ENCODE peak calls at places on chromosomes 13 and 19, in seven cellular contexts. S, B, X, G, I, H and Z are unnamed samples.
A peak's percentile ranks its signal among the peaks of the same experiment; 100 is the strongest.

GRCh38 chr19:45947926-45948325 is 25.7 kb downstream of the NOVA2 start:
- DNase-seq in H (no peak), I (no peak), X (no peak), B (peak; percentile 36), S (no peak), G (no peak), Z (no peak)

GRCh38 chr13:24741016-24741662 is 22.8 kb upstream of the RNF17 start:
- DNase-seq in G (no peak), H (no peak), I (no peak), B (no peak), X (no peak), S (peak; percentile 57), Z (peak; percentile 56)

GRCh38 chr19:6376512-6377193 is 920 bp upstream of the PSPN start:
- DNase-seq in I (no peak), B (no peak), G (no peak), X (no peak), H (no peak), S (no peak), Z (no peak)

GRCh38 chr13:41459754-41460111 is 2.4 kb downstream of the RGCC start:
- DNase-seq in I (no peak), S (no peak), H (no peak), X (no peak), G (no peak), B (no peak), Z (no peak)

GRCh38 chr19:40466219-40467006 is at the start of gene SPTBN4:
- DNase-seq in G (peak; percentile 88), I (peak; percentile 49), H (no peak), X (no peak), S (peak; percentile 33), B (no peak), Z (no peak)

GRCh38 chr13:98576215-98576945 is 527 bp downstream of the STK24 start:
- DNase-seq in H (no peak), B (no peak), I (no peak), G (no peak), X (peak; percentile 29), S (no peak), Z (peak; percentile 46)

GRCh38 chr19:44587863-44588752 is 25.3 kb upstream of the IGSF23 start:
- DNase-seq in B (peak; percentile 96), I (no peak), S (no peak), X (no peak), G (peak; percentile 91), H (peak; percentile 92), Z (peak; percentile 49)

GRCh38 chr13:37406031-37406430 is 192.5 kb downstream of the POSTN start:
- DNase-seq in S (no peak), H (no peak), I (no peak), B (no peak), X (no peak), G (no peak), Z (no peak)

GRCh38 chr19:45842198-45842597 is 20.7 kb downstream of the SYMPK start:
- DNase-seq in B (no peak), I (no peak), X (no peak), S (no peak), G (no peak), H (no peak), Z (no peak)

GRCh38 chr13:97003071-97003470 is 8.8 kb upstream of the OXGR1 start:
- DNase-seq in X (no peak), B (no peak), S (no peak), H (peak; percentile 23), I (no peak), G (peak; percentile 39), Z (no peak)

GRCh38 chr13:97615266-97615665 is 181.3 kb downstream of the RAP2A start:
- DNase-seq in G (no peak), I (no peak), B (no peak), X (no peak), H (no peak), S (no peak), Z (no peak)

GRCh38 chr19:7868671-7869452 is 5.3 kb downstream of the PRR36 start:
- DNase-seq in G (peak; percentile 97), S (peak; percentile 93), H (peak; percentile 68), X (peak; percentile 86), I (peak; percentile 97), B (peak; percentile 44), Z (peak; percentile 91)

GRCh38 chr13:111488466-111489132 is 168.2 kb downstream of the TEX29 start:
- DNase-seq in S (no peak), I (no peak), H (no peak), X (no peak), G (no peak), B (no peak), Z (no peak)

GRCh38 chr13:31053098-31053497 is 108.6 kb downstream of the HSPH1 start:
- DNase-seq in I (no peak), H (peak; percentile 42), X (no peak), G (no peak), S (no peak), B (peak; percentile 37), Z (no peak)

DNA sequence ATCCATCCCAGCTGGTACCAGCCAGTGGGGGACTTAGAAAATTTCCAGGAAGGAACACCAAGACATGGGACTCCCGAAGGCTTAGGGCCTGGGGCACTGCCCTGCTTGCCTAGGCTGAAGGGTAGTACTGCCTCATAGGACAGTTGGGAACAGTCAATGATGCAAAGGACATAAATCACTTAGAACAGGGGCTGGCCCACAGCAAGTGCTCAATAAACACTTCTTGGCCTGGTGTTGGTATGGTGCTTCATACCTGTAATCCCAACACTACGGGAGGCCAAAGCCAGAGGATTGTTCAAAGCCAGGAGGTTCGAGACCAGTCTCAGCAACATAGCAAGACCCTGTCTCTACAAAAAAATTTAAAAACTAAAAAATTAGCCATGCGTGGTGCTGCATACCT is 5.8 kb downstream of the KEAP1 start:
- DNase-seq in I (no peak), S (no peak), G (no peak), H (no peak), X (no peak), B (no peak), Z (no peak)
- H3K18ac ChIP-seq in I (no peak overlapping the region), S (no peak overlapping the region), G (no peak overlapping the region), H (no peak overlapping the region), X (no peak overlapping the region), B (no peak overlapping the region), Z (no peak overlapping the region)

DNA sequence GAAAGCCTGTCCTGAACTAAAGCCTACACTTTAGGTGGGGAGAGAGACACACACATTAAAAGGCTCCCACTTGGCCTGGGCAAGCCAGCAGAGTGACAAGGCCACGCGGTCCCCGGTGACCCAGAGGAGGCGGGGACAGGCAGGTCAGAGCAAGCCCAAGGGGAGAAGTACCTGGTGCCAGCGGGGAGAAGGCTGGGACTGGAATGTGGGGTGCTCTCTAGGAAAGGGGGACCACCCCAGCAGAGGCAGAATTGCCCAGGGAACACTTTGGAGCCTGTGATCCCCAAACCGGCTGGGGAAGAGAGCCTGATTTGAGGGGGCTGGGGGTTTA is 82.3 kb downstream of the RAB20 start:
- DNase-seq in H (no peak), G (no peak), X (no peak), B (no peak), S (no peak), I (no peak), Z (no peak)
- H3K27ac ChIP-seq in H (no peak overlapping the region), G (no peak overlapping the region), X (no peak overlapping the region), B (no peak overlapping the region), S (no peak overlapping the region), I (peak overlapping the region; percentile 41), Z (no peak overlapping the region)

DNA sequence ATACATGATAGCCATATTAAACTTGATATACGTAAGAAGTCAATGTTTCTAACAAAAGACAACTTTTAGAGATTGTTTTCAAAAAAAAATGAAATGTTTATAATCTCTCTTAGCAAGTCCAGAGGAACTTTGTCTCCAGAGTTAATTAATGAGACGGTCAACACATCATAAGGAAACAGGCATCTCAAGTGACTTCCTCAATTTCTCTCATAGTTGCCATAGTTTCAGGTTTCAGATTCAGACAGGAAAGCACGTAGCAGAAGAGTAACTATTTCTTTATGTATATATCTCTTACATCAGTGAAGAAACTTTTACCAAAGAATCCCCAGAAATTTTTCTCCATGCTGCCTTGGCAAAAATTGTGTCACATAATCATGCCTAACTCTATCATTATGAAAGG is 159.6 kb upstream of the ATXN8OS start:
- DNase-seq in G (peak; percentile 75), S (no peak), B (no peak), H (no peak), X (no peak), I (no peak), Z (no peak)
- H3K4me2 ChIP-seq in G (no peak overlapping the region), S (no peak overlapping the region), B (no peak overlapping the region), H (no peak overlapping the region), X (no peak overlapping the region), I (no peak overlapping the region), Z (no peak overlapping the region)

DNA sequence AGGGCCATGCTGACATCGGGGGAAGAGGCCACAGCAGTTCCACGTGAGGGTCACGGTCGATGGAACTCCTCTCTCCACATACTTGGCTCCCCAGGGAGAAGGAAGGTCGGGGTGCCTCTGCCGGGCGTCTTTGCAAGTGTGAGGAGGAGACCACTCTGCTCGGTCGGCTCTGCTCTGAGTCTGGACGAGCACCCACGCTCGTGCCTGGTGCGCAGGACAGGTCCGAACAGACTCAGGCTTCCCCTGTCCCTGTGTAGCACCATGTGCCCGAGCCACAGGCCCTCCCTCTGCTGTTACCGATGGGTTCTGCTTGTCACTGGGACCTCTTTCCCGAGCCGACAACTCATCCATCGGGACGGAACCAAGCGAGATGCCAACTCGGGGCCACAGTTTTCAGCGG is 35.1 kb downstream of the TMEM255B start:
- DNase-seq in B (no peak), X (no peak), H (no peak), S (no peak), G (no peak), I (no peak), Z (no peak)
- H3K18ac ChIP-seq in B (no peak overlapping the region), X (no peak overlapping the region), H (no peak overlapping the region), S (no peak overlapping the region), G (no peak overlapping the region), I (no peak overlapping the region), Z (no peak overlapping the region)

GRCh38 chr19:50639121-50640112 is at the start of gene SYT3:
- DNase-seq in H (no peak), B (peak; percentile 27), S (peak; percentile 78), X (peak; percentile 66), I (peak; percentile 80), G (peak; percentile 10), Z (peak; percentile 71)
- H3K27ac ChIP-seq in H (no peak within 1 kb of the TSS), B (no peak within 1 kb of the TSS), S (no peak within 1 kb of the TSS), X (peak within 1 kb of the TSS; percentile 47), I (no peak within 1 kb of the TSS), G (no peak within 1 kb of the TSS), Z (no peak within 1 kb of the TSS)

GRCh38 chr19:29119582-29119981 is 93.4 kb downstream of the UQCRFS1 start:
- DNase-seq in X (no peak), S (peak; percentile 50), G (peak; percentile 42), B (no peak), H (no peak), I (peak; percentile 51), Z (peak; percentile 49)

GRCh38 chr19:29115181-29115580 is 97.8 kb downstream of the UQCRFS1 start:
- DNase-seq in X (no peak), B (no peak), H (no peak), G (no peak), S (no peak), I (no peak), Z (no peak)

GRCh38 chr19:29120471-29120870 is 92.5 kb downstream of the UQCRFS1 start:
- DNase-seq in H (no peak), I (no peak), S (no peak), X (no peak), G (peak; percentile 86), B (no peak), Z (no peak)

GRCh38 chr19:29117926-29118325 is 95.0 kb downstream of the UQCRFS1 start:
- DNase-seq in B (no peak), S (no peak), H (no peak), I (no peak), G (no peak), X (no peak), Z (no peak)

DNA sequence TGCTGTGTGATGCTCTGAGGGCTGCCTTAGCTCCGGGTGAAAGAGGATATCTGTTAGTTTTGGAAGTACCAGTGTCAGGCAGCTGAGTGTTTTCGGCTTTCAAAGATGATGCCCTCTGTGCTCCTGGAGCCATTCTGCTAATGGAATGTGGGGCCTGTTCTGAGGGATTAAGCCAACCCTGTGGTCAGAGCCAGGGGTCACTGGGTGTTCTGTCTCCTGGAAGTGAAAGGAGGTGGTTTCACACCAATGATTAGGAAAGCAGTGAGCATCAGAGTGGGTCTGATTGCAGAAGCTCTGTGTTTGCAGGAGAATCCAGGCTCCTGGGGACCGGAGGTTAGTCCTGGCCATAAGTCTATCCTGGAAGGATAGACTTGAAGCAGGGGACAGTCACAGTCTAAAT is 94.6 kb downstream of the UQCRFS1 start:
- DNase-seq in I (no peak), X (no peak), G (no peak), S (no peak), H (no peak), B (no peak), Z (no peak)
- H3K4me2 ChIP-seq in I (no peak overlapping the region), X (no peak overlapping the region), G (no peak overlapping the region), S (no peak overlapping the region), H (no peak overlapping the region), B (no peak overlapping the region), Z (no peak overlapping the region)